ENCODE peak calls at places on chromosomes 3 and 15, in eight cellular contexts. O is GM23338, K is HCT116, Z is A549, Q is GM12878, D is K562, P is SK-N-SH, E is HepG2. L is an unnamed sample.
A peak's percentile ranks its signal among the peaks of the same experiment; 100 is the strongest.

GRCh38 chr3:138404121-138404520 is 30.3 kb upstream of the ESYT3 start:
- DNase-seq in Q (no peak), P (no peak), Z (no peak), K (no peak), O (no peak), D (no peak), E (no peak), L (no peak)

GRCh38 chr3:195766671-195767070 is 45.1 kb downstream of the MUC4 start:
- DNase-seq in P (no peak), Q (no peak), D (no peak), O (no peak), K (no peak), E (no peak), Z (no peak), L (no peak)

GRCh38 chr15:66617137-66618090 is 51.6 kb upstream of the LCTL start:
- DNase-seq in P (no peak), O (peak; percentile 48), Q (no peak), Z (peak; percentile 48), E (peak; percentile 36), K (no peak), D (no peak), L (no peak)

GRCh38 chr3:43286886-43287301 is 554 bp downstream of the SNRK start:
- DNase-seq in Q (no peak), Z (peak; percentile 8), E (no peak), K (no peak), D (no peak), P (peak; percentile 79), O (peak; percentile 43), L (no peak)

GRCh38 chr15:68470049-68470738 is 38.2 kb upstream of the ITGA11 start:
- DNase-seq in Q (no peak), D (no peak), E (no peak), K (no peak), Z (peak; percentile 35), P (no peak), O (peak; percentile 15), L (no peak)

GRCh38 chr15:101057841-101058407 is 138.8 kb downstream of the LRRK1 start:
- DNase-seq in Q (no peak), D (no peak), E (no peak), O (no peak), Z (no peak), K (no peak), P (peak; percentile 3), L (no peak)

GRCh38 chr3:182967218-182968204 is 12.8 kb downstream of the DCUN1D1 start:
- DNase-seq in O (no peak), K (no peak), P (no peak), E (no peak), Q (no peak), Z (no peak), D (no peak), L (no peak)

GRCh38 chr15:33735143-33735542 is 233.2 kb upstream of the CHRM5 start:
- DNase-seq in O (no peak), K (no peak), E (no peak), Z (no peak), D (no peak), Q (no peak), P (no peak), L (no peak)

GRCh38 chr3:27485853-27486252 is 1.7 kb upstream of the SLC4A7 start:
- DNase-seq in Q (no peak), D (no peak), E (no peak), K (no peak), P (no peak), Z (no peak), O (no peak), L (no peak)
- TF ChIP-seq REST in Q (no peak), D (no peak), E (no peak), K (no peak), P (no peak), Z (no peak), O (no peak), L (no peak)

GRCh38 chr3:109118584-109118983 is 650 bp upstream of the MORC1 start:
- DNase-seq in K (no peak), Z (no peak), E (no peak), P (no peak), O (no peak), Q (no peak), D (no peak), L (no peak)
- H3K4me1 ChIP-seq in K (no peaks in the 10 kb centered on the region), Z (no peaks in the 10 kb centered on the region), E (no peaks in the 10 kb centered on the region), P (no peaks in the 10 kb centered on the region), O (no peaks in the 10 kb centered on the region), Q (no peaks in the 10 kb centered on the region), D (no peaks in the 10 kb centered on the region), L (no peaks in the 10 kb centered on the region)

GRCh38 chr15:89377842-89378698 is 43.4 kb upstream of the POLG start:
- DNase-seq in P (no peak), O (peak; percentile 40), D (no peak), Q (no peak), E (no peak), K (no peak), Z (no peak), L (no peak)
- TF ChIP-seq REST in P (no peak), O (no peak), D (no peak), Q (no peak), E (no peak), K (no peak), Z (no peak), L (no peak)

DNA sequence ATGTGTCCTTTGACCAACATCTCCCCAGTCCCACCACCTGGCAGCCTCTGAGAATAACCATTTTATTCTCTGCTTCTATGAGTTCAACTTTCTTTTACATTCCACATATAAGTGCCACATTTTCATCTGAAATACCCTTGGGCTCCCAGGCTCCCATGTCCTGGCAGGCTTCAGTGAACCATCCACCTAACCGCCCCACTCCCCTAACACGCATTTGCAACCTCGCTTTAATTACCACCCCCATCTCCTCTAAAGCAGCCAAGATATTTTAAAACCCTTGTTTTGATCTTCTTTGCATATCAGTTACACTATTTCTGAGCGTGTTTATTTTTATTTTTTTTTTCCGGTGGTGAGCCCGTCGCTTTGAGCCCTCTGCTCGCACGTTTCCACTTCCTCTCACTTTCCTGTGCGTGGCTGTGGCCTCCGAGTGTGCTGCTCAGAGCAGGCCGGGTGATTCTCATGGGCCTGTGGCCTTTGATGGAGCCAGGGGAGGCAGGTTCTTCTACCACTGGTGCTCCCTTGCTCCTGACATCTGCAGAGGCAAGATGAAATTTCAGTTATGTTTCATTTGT is 195.4 kb upstream of the LPP start:
- DNase-seq in P (no peak), E (no peak), Z (no peak), K (no peak), D (no peak), O (no peak), Q (no peak), L (no peak)
- H3K4me1 ChIP-seq in P (no peaks in the 10 kb centered on the region), E (peaks cover 53% of the 10 kb centered on the region), Z (peaks cover 49% of the 10 kb centered on the region), K (no peaks in the 10 kb centered on the region), D (no peaks in the 10 kb centered on the region), O (no peaks in the 10 kb centered on the region), Q (peaks cover 9% of the 10 kb centered on the region), L (no peaks in the 10 kb centered on the region)

DNA sequence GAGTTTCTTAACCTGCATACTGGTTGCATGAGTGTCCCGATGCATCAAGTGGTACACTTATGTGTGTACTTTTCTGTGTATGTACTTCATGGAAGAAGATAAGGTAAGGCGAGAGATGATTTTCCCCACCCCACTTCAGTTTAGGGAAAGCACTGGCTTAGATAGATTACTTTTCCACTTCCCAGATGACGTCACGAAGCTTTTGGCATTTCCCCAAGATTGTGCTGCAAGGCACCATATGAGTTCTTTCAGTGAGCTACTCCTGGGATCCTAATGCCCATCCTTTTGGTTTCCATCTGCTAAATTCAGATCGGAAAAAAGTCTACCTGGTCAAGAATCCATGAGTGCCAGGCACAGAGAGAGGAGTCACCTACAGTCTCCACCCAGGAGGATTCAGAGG is 4.5 kb downstream of the IL17RB start:
- DNase-seq in Z (no peak), E (no peak), K (no peak), O (no peak), Q (no peak), D (no peak), P (no peak), L (no peak)
- TF ChIP-seq REST in Z (no peak), E (no peak), K (no peak), O (no peak), Q (no peak), D (no peak), P (no peak), L (no peak)

GRCh38 chr3:187946981-187947380 is 201.7 kb upstream of the BCL6 start:
- DNase-seq in E (no peak), Z (no peak), Q (no peak), O (no peak), D (no peak), K (no peak), P (no peak), L (no peak)
- H3K4me1 ChIP-seq in E (peaks cover 65% of the 10 kb centered on the region), Z (peaks cover 50% of the 10 kb centered on the region), Q (peaks cover 6% of the 10 kb centered on the region), O (peaks cover 8% of the 10 kb centered on the region), D (peaks cover 5% of the 10 kb centered on the region), K (no peaks in the 10 kb centered on the region), P (peaks cover 9% of the 10 kb centered on the region), L (no peaks in the 10 kb centered on the region)

GRCh38 chr3:39143051-39143885 is 10.1 kb downstream of the CSRNP1 start:
- DNase-seq in Z (no peak), D (no peak), E (no peak), O (no peak), Q (no peak), P (no peak), K (no peak), L (no peak)

GRCh38 chr3:39139442-39139841 is 13.9 kb downstream of the CSRNP1 start:
- DNase-seq in E (no peak), Z (no peak), D (no peak), P (no peak), Q (no peak), O (no peak), K (no peak), L (no peak)

GRCh38 chr3:39142067-39142466 is 11.3 kb downstream of the CSRNP1 start:
- DNase-seq in O (no peak), E (no peak), Q (no peak), D (no peak), Z (no peak), K (no peak), P (no peak), L (no peak)

GRCh38 chr3:39140341-39140971 is 12.9 kb downstream of the CSRNP1 start:
- DNase-seq in O (no peak), K (no peak), P (no peak), Z (no peak), E (no peak), Q (no peak), D (no peak), L (no peak)

DNA sequence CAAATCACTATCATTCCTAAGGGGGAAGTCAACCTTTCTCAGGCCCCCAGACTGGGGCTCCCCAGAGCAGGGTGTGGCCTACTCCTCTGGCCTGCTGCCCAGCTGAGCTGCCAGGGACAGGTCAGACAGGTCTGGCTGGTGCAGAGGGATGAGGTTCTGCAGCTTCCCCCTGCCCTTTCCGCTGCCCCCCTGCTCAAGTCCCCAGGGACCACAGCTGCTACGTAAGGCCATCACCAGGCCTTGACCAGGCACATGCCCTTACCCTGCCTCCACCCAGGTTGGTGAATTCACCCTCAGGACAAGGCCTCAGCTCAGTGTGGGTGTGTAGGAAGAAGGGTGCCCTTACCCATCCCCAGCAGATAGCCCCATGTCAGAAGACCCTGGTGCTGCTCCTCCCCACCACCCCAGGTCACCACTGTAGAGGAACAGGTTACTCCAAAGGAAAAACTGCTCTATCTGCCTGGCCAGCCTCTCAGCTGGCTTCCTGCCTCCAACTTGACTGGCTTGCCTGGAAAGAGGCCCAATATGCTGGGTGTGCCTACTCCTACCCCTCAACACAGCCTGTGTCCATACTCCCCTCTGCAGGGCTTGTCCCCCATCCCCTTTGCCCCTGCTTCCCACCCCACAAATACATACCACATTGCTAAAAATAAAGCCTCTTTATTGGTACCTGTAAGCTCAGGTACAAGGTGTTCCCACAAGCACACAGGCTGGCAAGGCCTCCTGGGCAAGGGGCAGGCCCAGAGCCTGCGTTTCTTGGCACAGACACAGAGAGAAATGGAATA is 12.0 kb downstream of the CSRNP1 start:
- DNase-seq in Z (no peak), D (no peak), O (no peak), P (peak; percentile 50), Q (no peak), K (no peak), E (no peak), L (no peak)
- TF ChIP-seq REST in Z (no peak), D (no peak), O (no peak), P (no peak), Q (no peak), K (no peak), E (no peak), L (no peak)

GRCh38 chr3:185813691-185814215 is 11.1 kb downstream of the IGF2BP2 start:
- DNase-seq in Z (no peak), Q (no peak), E (peak; percentile 45), P (no peak), O (peak; percentile 84), K (no peak), D (no peak), L (no peak)
- H3K4me1 ChIP-seq in Z (peaks cover 26% of the 10 kb centered on the region), Q (no peaks in the 10 kb centered on the region), E (peaks cover 67% of the 10 kb centered on the region), P (peaks cover 67% of the 10 kb centered on the region), O (peaks cover 93% of the 10 kb centered on the region), K (peaks cover 17% of the 10 kb centered on the region), D (peaks cover 46% of the 10 kb centered on the region), L (peaks cover 81% of the 10 kb centered on the region)

L was measured in Panc1.